ENCODE peak calls at places on chromosomes 2 and 18, in five cellular contexts. S, X, T, Z and J are unnamed samples. For H3K36me3 and H3K4me1, the result is how much of the 10 kb centered on the place peaks cover.

GRCh38 chr18:434410-434809 is 66.1 kb downstream of the COLEC12 start:
- DNase-seq in S (peak), X (no peak), T (peak), Z (no peak), J (no peak)

GRCh38 chr2:183812091-183812490 is 687.8 kb downstream of the NUP35 start:
- DNase-seq in S (no peak), X (no peak), T (no peak), Z (no peak), J (no peak)

GRCh38 chr2:25063876-25064660 is 22.2 kb downstream of the EFR3B start:
- DNase-seq in S (no peak), X (no peak), T (no peak), Z (no peak), J (no peak)

GRCh38 chr2:25494626-25495025 is 152.9 kb upstream of the DNMT3A start:
- DNase-seq in S (peak), X (no peak), T (no peak), Z (no peak), J (no peak)

GRCh38 chr2:15844099-15844801 is 96.1 kb upstream of the MYCN start:
- DNase-seq in S (peak), X (no peak), T (no peak), Z (no peak), J (no peak)

GRCh38 chr18:65907281-65907680 is 156.5 kb downstream of the CDH7 start:
- DNase-seq in S (peak), X (no peak), T (no peak), Z (no peak), J (no peak)

GRCh38 chr2:42868096-42868495 is 75.7 kb upstream of the HAAO start:
- DNase-seq in S (no peak), X (no peak), T (no peak), Z (no peak), J (no peak)

GRCh38 chr2:166628478-166629136 is 134.6 kb upstream of the SCN7A start:
- DNase-seq in S (peak), X (no peak), T (no peak), Z (no peak), J (no peak)

GRCh38 chr2:237693281-237694039 is 66.1 kb downstream of the LRRFIP1 start:
- DNase-seq in S (peak), X (no peak), T (no peak), Z (no peak), J (no peak)

GRCh38 chr2:137969418-137969765 is 5.1 kb downstream of the HNMT start:
- DNase-seq in S (no peak), X (no peak), T (no peak), Z (no peak), J (no peak)

GRCh38 chr2:9892236-9892635 is 49.0 kb downstream of the TAF1B start:
- DNase-seq in S (no peak), X (no peak), T (no peak), Z (no peak), J (no peak)

GRCh38 chr2:110125292-110125691 is 9.7 kb upstream of the MALL start:
- DNase-seq in S (no peak), X (no peak), T (no peak), Z (no peak), J (no peak)

GRCh38 chr2:231017250-231017636 is 20.1 kb upstream of the C2orf72 start:
- DNase-seq in S (no peak), X (no peak), T (no peak), Z (peak), J (no peak)

GRCh38 chr2:219056896-219057708 is 3.6 kb downstream of the IHH start:
- DNase-seq in S (no peak), X (no peak), T (no peak), Z (no peak), J (no peak)

GRCh38 chr2:141528990-141529389 is 601.8 kb downstream of the LRP1B start:
- DNase-seq in S (no peak), X (no peak), T (no peak), Z (no peak), J (no peak)

GRCh38 chr2:20050712-20051517 is 513 bp downstream of the LAPTM4A start:
- DNase-seq in S (peak), X (no peak), T (peak), Z (no peak), J (peak)

GRCh38 chr2:172431428-172431827 is 4.0 kb downstream of the ITGA6 start:
- DNase-seq in S (no peak), X (no peak), T (peak), Z (no peak), J (no peak)

GRCh38 chr2:153963247-153963646 is 91.5 kb downstream of the GALNT13 start:
- DNase-seq in S (no peak), X (no peak), T (no peak), Z (no peak), J (no peak)

GRCh38 chr18:24176727-24177416 is 38.0 kb downstream of the CABYR start:
- DNase-seq in S (peak), X (peak), T (peak), Z (peak), J (peak)

GRCh38 chr2:98468621-98469236 is 24.1 kb downstream of the INPP4A start:
- DNase-seq in S (no peak), X (no peak), T (no peak), Z (no peak), J (no peak)

GRCh38 chr18:6366776-6367175 is 47.9 kb downstream of the L3MBTL4 start:
- DNase-seq in S (no peak), X (no peak), T (no peak), Z (no peak), J (no peak)

GRCh38 chr2:26515771-26516170 is 37.8 kb upstream of the OTOF start:
- DNase-seq in S (no peak), X (no peak), T (no peak), Z (no peak), J (no peak)

GRCh38 chr2:19559596-19560240 is 201.3 kb upstream of the OSR1 start:
- DNase-seq in S (no peak), X (no peak), T (no peak), Z (no peak), J (no peak)

GRCh38 chr2:180413331-180413730 is 406.2 kb upstream of the CWC22 start:
- DNase-seq in S (no peak), X (no peak), T (no peak), Z (no peak), J (no peak)

GRCh38 chr2:79721966-79722365 is 209.1 kb downstream of the CTNNA2 start:
- DNase-seq in S (no peak), X (no peak), T (no peak), Z (no peak), J (no peak)

GRCh38 chr2:61268249-61268648 is 106.3 kb downstream of the C2orf74 start:
- DNase-seq in S (peak), X (no peak), T (no peak), Z (no peak), J (no peak)
- H3K36me3 ChIP-seq in S (under half), X (under half), T (under half), Z (half or more), J (under half)

GRCh38 chr2:46988733-46989481 is 73.3 kb upstream of the MCFD2 start:
- DNase-seq in S (no peak), X (no peak), T (no peak), Z (peak), J (no peak)

GRCh38 chr2:46990231-46990588 is 74.6 kb upstream of the MCFD2 start:
- DNase-seq in S (no peak), X (no peak), T (no peak), Z (no peak), J (no peak)

GRCh38 chr2:46985512-46985911 is 69.9 kb upstream of the MCFD2 start:
- DNase-seq in S (no peak), X (peak), T (no peak), Z (no peak), J (no peak)

GRCh38 chr2:46989491-46990230 is 74.1 kb upstream of the MCFD2 start:
- DNase-seq in S (no peak), X (no peak), T (no peak), Z (no peak), J (no peak)

DNA sequence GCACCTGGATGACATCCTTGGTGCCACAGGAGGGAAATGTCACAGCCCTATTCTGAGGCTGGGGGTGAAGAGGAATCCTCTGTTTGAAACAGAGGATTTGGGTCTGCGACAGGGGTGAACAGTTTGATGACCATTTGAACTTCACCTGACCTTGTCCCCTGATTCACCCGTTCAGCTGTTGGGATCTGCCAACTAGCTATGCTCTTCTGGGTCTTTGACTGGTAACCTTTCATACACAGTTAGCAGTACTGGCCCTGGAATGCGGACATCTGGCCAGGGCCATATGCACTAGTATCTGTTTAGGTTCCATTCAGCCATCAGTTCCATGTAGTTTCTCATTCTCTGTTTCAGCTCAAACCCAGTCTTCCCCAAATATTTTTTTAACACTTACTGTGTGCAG is 72.6 kb upstream of the MCFD2 start:
- DNase-seq in S (no peak), X (no peak), T (no peak), Z (no peak), J (no peak)
- H3K4me1 ChIP-seq in S (under half), X (under half), T (under half), Z (under half), J (under half)

GRCh38 chr2:11477994-11478393 is 12.0 kb upstream of the E2F6 start:
- DNase-seq in S (peak), X (peak), T (peak), Z (peak), J (peak)
- H3K36me3 ChIP-seq in S (under half), X (under half), T (under half), Z (under half), J (under half)

DNA sequence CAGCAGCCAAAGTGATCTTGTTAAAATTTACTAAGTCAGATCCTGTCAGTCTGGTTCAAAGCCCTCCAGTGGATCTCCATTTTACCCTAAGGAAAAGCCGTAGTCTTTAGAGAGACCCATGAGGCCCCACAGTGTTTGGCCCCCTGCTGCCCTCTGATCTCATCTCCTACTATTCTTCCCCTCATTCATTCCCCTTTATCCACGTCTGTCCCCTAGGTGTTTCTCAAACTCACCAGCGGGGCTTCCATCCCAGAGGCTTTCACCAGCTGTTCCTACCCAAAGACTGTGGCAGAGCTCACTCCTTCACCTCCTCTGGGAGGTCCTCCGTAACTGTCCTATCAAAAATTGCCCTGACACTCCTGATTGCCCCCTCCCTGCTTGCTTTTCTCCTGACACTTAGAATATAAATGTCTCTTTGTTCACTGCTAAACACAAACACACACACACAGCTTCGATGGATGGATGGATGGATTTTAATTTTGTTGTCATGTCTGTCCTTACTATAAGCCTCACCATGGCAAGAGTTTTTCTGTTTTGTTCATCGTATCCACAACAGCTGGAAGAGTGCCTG is 26.1 kb downstream of the LIMS1 start:
- DNase-seq in S (peak), X (no peak), T (no peak), Z (no peak), J (no peak)
- H3K4me1 ChIP-seq in S (under half), X (half or more), T (half or more), Z (under half), J (under half)

GRCh38 chr2:127969455-127969854 is 58.4 kb downstream of the SAP130 start:
- DNase-seq in S (no peak), X (no peak), T (no peak), Z (no peak), J (no peak)
- H3K36me3 ChIP-seq in S (under half), X (under half), T (under half), Z (half or more), J (under half)